ENCODE peak calls at places on chromosome 1, in nine cellular contexts. X is heart left ventricle; F is neural progenitor cell; Y is mucosa of descending colon; D is AG08395; M is 8988T; Q is NCI-H345; J is stimulated activated CD4-positive, alpha-beta T cell treated with anti-CD3 and anti-CD28 coated beads, Interleukin-1b, Interleukin-23, amount 100 ng/mL, for 24 hours; Z is HCT116. K is an unnamed sample.

GRCh38 chr1:163866539-163866938 is 544.8 kb downstream of the NUF2 start:
- DNase-seq in M (no peak), Q (no peak), D (no peak), F (no peak), J (no peak), Y (no peak), Z (no peak), X (no peak), K (no peak)

GRCh38 chr1:16977377-16977776 is 3.0 kb downstream of the MFAP2 start:
- DNase-seq in J (no peak), Y (no peak), F (no peak), Z (no peak), X (no peak), Q (no peak), D (no peak), M (peak; percentile 57), K (no peak)

GRCh38 chr1:68347415-68347814 is 102.3 kb downstream of the RPE65 start:
- DNase-seq in F (no peak), M (no peak), Y (no peak), Z (no peak), Q (no peak), X (peak; percentile 20), J (no peak), D (no peak), K (no peak)

GRCh38 chr1:14915356-14916054 is 238.0 kb upstream of the TMEM51 start:
- DNase-seq in F (peak; percentile 72), Y (no peak), J (peak; percentile 21), Q (peak; percentile 38), Z (peak; percentile 28), X (peak; percentile 27), M (peak; percentile 46), D (peak; percentile 71), K (no peak)

GRCh38 chr1:232477728-232478127 is 152.2 kb downstream of the SIPA1L2 start:
- DNase-seq in Q (no peak), J (no peak), F (peak; percentile 34), D (peak; percentile 89), Y (no peak), M (no peak), X (peak; percentile 31), Z (peak; percentile 77), K (no peak)

GRCh38 chr1:89022167-89022959 is at the start of gene GBP3:
- DNase-seq in M (no peak), Y (no peak), Q (peak; percentile 65), Z (peak; percentile 18), J (no peak), D (peak; percentile 76), F (no peak), X (no peak), K (no peak)

GRCh38 chr1:197683895-197684553 is 91.3 kb downstream of the DENND1B start:
- DNase-seq in Y (no peak), D (no peak), M (no peak), X (no peak), J (no peak), F (no peak), Z (no peak), Q (peak; percentile 64), K (no peak)

GRCh38 chr1:37509181-37509580 is 5.4 kb downstream of the MEAF6 start:
- DNase-seq in M (no peak), J (no peak), Y (no peak), F (peak; percentile 14), D (peak; percentile 50), Q (no peak), X (no peak), Z (no peak), K (no peak)

GRCh38 chr1:59404725-59405124 is 107.8 kb downstream of the FGGY start:
- DNase-seq in Y (no peak), X (no peak), Q (no peak), J (no peak), F (no peak), D (no peak), M (no peak), Z (no peak), K (no peak)

GRCh38 chr1:5743435-5744095 is 248.7 kb downstream of the NPHP4 start:
- DNase-seq in D (no peak), Q (no peak), X (no peak), Y (no peak), J (no peak), F (no peak), Z (no peak), M (no peak), K (no peak)

GRCh38 chr1:65319141-65319540 is 9.8 kb downstream of the DNAJC6 start:
- DNase-seq in Q (no peak), J (no peak), D (no peak), F (no peak), X (peak; percentile 17), Y (no peak), Z (no peak), M (no peak), K (peak; percentile 20)

GRCh38 chr1:194067772-194068171 is 881.4 kb upstream of the B3GALT2 start:
- DNase-seq in D (no peak), F (no peak), Q (no peak), Y (no peak), M (no peak), Z (no peak), J (no peak), X (no peak), K (no peak)

GRCh38 chr1:222071313-222071886 is 329.5 kb upstream of the DUSP10 start:
- DNase-seq in Y (no peak), D (no peak), J (no peak), Q (peak; percentile 76), M (no peak), F (peak; percentile 11), X (no peak), Z (no peak), K (no peak)

GRCh38 chr1:225882699-225883615 is 777 bp upstream of the TMEM63A start:
- DNase-seq in F (peak; percentile 59), J (peak; percentile 27), D (peak; percentile 69), Z (no peak), Y (peak; percentile 77), Q (no peak), M (peak; percentile 68), X (peak; percentile 57), K (no peak)

GRCh38 chr1:247551716-247552115 is 2.8 kb downstream of the GCSAML start:
- DNase-seq in J (no peak), Q (no peak), Y (no peak), D (no peak), Z (no peak), F (no peak), M (no peak), X (no peak), K (no peak)

GRCh38 chr1:210597555-210598134 is 268.9 kb downstream of the HHAT start:
- DNase-seq in X (no peak), F (no peak), D (peak; percentile 81), Y (no peak), Q (no peak), J (no peak), Z (no peak), M (no peak), K (no peak)

GRCh38 chr1:91170571-91170970 is 148.7 kb upstream of the ZNF644 start:
- DNase-seq in F (no peak), Z (no peak), Y (no peak), D (no peak), Q (no peak), X (no peak), M (no peak), J (no peak), K (no peak)

GRCh38 chr1:66331641-66332523 is 202.1 kb upstream of the SGIP1 start:
- DNase-seq in F (peak; percentile 61), Y (peak; percentile 68), Q (no peak), D (peak; percentile 82), M (no peak), X (peak; percentile 77), J (no peak), Z (no peak), K (no peak)

K was measured in DMS 273 treated with DMSO at 0.1 percent for 48 hours.